ENCODE peak calls at places on chromosomes 11 and 22, in ten cellular contexts. F is heart right ventricle, O is PC-3, N is neural progenitor cell, S is lung, W is prostate gland, X is keratinocyte, A is pancreas, C is lower lobe of right lung, Z is cardiac fibroblast. P is an unnamed sample.

GRCh38 chr11:119432484-119433368 is 9.8 kb upstream of the THY1 start:
- DNase-seq in F (no peak), O (peak; percentile 68), N (peak; percentile 21), S (no peak), W (no peak), X (no peak), A (no peak), C (no peak), Z (peak; percentile 80), P (no peak)

GRCh38 chr11:95154514-95154913 is 64.9 kb downstream of the ENDOD1 start:
- DNase-seq in F (peak; percentile 31), O (peak; percentile 69), N (peak; percentile 80), S (no peak), W (peak; percentile 52), X (no peak), A (no peak), C (no peak), Z (peak; percentile 68), P (peak; percentile 35)

GRCh38 chr11:68946416-68947090 is 34.2 kb downstream of the MRGPRD start:
- DNase-seq in F (no peak), O (peak; percentile 12), N (no peak), S (no peak), W (no peak), X (no peak), A (no peak), C (no peak), Z (peak; percentile 84), P (no peak)

GRCh38 chr11:131579932-131580387 is 209.5 kb downstream of the NTM start:
- DNase-seq in F (no peak), O (peak; percentile 30), N (peak; percentile 67), S (no peak), W (no peak), X (no peak), A (no peak), C (no peak), Z (peak; percentile 7), P (no peak)

GRCh38 chr11:91773090-91773489 is 451.5 kb upstream of the FAT3 start:
- DNase-seq in F (no peak), O (peak; percentile 48), N (peak; percentile 53), S (no peak), W (no peak), X (no peak), A (no peak), C (no peak), Z (no peak), P (no peak)

GRCh38 chr22:36439481-36440271 is 41.8 kb downstream of the TXN2 start:
- DNase-seq in F (peak; percentile 74), O (peak; percentile 65), N (no peak), S (no peak), W (no peak), X (no peak), A (no peak), C (no peak), Z (peak; percentile 96), P (no peak)

GRCh38 chr11:1921576-1922141 is 2.2 kb downstream of the TNNT3 start:
- DNase-seq in F (no peak), O (no peak), N (peak; percentile 9), S (no peak), W (no peak), X (no peak), A (no peak), C (no peak), Z (peak; percentile 93), P (no peak)

GRCh38 chr11:64742087-64742939 is 1.6 kb downstream of the RASGRP2 start:
- DNase-seq in F (peak; percentile 34), O (peak; percentile 32), N (peak; percentile 58), S (no peak), W (no peak), X (no peak), A (no peak), C (no peak), Z (no peak), P (peak; percentile 48)

GRCh38 chr22:46105494-46106278 is 44.6 kb upstream of the PPARA start:
- DNase-seq in F (no peak), O (no peak), N (no peak), S (no peak), W (peak; percentile 87), X (no peak), A (peak; percentile 75), C (no peak), Z (peak; percentile 63), P (no peak)

GRCh38 chr11:28649922-28650321 is 541.7 kb downstream of the METTL15 start:
- DNase-seq in F (no peak), O (peak; percentile 28), N (no peak), S (no peak), W (no peak), X (no peak), A (no peak), C (no peak), Z (peak; percentile 55), P (no peak)

GRCh38 chr11:113519989-113520613 is 44.9 kb upstream of the DRD2 start:
- DNase-seq in F (no peak), O (peak; percentile 19), N (no peak), S (no peak), W (no peak), X (no peak), A (no peak), C (no peak), Z (no peak), P (no peak)

GRCh38 chr11:19403196-19403895 is 162.6 kb upstream of the E2F8 start:
- DNase-seq in F (no peak), O (no peak), N (no peak), S (no peak), W (no peak), X (no peak), A (no peak), C (no peak), Z (no peak), P (no peak)

GRCh38 chr11:129885381-129885780 is 10.0 kb downstream of the NFRKB start:
- DNase-seq in F (no peak), O (no peak), N (no peak), S (no peak), W (no peak), X (no peak), A (no peak), C (no peak), Z (no peak), P (no peak)

DNA sequence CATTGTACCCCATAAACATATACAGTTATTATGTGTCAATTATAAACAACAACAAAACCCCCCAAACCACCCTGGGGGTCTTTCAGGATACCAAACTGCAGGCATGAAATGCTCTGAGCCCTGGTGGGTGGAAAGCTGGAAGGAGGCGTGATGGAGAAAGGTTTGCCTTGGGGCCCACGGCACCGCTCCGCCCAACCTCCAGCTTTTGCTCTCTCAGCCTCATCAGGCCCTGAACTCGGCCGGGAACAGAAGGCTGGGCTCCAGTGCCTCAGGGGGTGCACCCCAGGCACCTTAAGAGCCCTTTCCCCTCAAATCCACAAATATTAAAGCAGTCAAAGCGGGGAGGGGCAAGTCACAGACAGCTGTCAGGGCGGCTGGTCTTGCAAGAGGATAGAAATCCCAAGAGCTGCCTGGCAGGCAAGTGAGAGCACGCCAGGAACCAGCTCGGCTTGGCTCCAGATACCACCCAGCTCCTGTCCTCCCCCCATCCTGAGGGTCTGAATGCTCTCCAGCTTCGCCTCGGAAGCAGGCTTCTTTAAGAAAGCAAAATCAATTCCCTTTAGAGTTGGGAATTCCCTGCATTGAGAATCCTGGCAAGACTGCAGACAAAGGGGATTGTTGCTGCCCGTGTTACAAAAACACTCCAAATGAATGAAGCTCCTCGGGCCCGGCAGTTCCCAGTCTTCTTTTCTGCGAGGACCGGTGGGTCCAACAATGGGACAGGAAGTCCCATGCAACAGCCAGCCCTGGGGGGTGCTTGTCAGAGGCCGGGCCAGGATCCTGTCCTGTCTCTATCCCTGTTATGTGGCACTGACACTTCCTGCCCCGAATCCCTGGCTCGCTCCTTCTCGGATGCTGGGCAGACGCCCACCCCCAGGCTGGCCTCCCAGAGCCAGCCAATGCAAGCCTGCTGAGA is 80.8 kb downstream of the NAT10 start:
- DNase-seq in F (no peak), O (no peak), N (peak; percentile 75), S (no peak), W (no peak), X (no peak), A (no peak), C (no peak), Z (no peak), P (no peak)
- H3K4me3 ChIP-seq in F (no peak overlapping the region), O (no peak overlapping the region), N (peak overlapping the region; percentile 11), S (no peak overlapping the region), W (no peak overlapping the region), X (no peak overlapping the region), A (no peak overlapping the region), C (no peak overlapping the region), Z (no peak overlapping the region), P (no peak overlapping the region)

GRCh38 chr22:21916309-21916918 is 36.2 kb downstream of the PPM1F start:
- DNase-seq in F (no peak), O (no peak), N (no peak), S (no peak), W (no peak), X (no peak), A (no peak), C (no peak), Z (no peak), P (no peak)
- TF ChIP-seq CTCF in F (no peak), O (no peak), N (no peak), S (no peak), W (no peak), X (no peak), A (no peak), C (no peak), Z (no peak), P (no peak)

DNA sequence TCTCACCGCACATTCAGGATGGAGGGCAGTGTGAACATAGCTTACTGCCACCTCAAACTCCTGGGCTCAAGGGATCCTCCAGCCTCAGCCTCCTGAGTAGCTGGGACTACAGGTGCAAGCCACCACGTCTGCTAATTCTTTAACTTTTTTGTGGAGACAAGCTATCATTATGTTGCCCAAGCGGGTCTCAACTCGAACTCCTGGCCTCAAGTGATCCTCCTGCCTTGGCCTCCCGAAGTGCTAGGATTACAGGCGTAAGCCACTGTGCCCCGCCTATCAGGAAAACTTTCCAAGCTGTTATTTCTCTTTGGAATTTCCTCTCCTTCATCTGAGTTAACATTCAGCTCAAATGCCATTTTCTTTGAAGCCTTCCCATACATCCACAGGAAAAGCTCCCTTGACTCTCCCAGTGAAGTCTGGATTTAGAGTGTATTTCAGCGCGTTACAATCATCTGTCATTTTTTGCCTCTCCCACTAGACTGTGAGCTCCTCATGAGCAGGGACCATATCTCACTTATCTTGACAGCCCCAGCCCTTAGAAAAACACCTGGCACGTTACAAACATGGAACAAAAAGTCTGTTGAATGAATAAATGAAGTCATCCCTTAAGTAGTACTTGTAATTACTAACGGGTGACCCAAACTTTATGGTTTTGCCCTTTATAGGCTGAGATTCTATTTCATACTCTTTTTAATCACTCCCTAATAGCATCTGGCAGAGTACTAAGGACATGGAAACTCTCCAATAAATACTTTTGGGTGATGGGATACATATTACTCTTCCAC is 2.2 kb downstream of the MRTFA start:
- DNase-seq in F (no peak), O (no peak), N (no peak), S (no peak), W (no peak), X (no peak), A (no peak), C (no peak), Z (no peak), P (no peak)
- H3K4me3 ChIP-seq in F (peak overlapping the region; percentile 91), O (peak overlapping the region; percentile 74), N (peak overlapping the region; percentile 93), S (no peak overlapping the region), W (no peak overlapping the region), X (peak overlapping the region; percentile 85), A (peak overlapping the region; percentile 96), C (peak overlapping the region; percentile 80), Z (peak overlapping the region; percentile 96), P (no peak overlapping the region)

DNA sequence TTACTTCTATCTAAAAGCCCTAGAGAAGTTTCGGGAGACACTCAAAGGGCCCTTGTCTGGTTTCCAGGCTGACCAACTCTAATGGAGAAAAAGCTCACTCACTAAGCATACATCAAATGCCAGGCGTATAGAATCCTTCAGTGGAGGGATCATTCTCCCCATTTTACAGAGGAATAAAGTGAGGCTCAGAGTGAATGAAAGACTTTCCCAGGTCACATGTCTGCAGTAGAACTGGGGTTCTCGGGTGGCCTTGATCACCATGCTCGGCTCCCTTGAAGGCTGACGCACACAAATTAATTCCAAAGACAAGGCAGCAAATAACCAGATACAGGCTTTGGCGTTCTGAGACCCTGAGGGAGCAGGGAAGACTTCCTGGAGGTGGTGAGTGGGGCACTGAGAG is 60.0 kb downstream of the THAP12 start:
- DNase-seq in F (no peak), O (no peak), N (no peak), S (no peak), W (no peak), X (no peak), A (no peak), C (no peak), Z (no peak), P (no peak)
- TF ChIP-seq CTCF in F (no peak), O (no peak), N (no peak), S (no peak), W (no peak), X (no peak), A (no peak), C (no peak), Z (no peak), P (no peak)